ENCODE peak calls at places on chromosome 17, in four cellular contexts. Q is K562, R is IMR-90, J is GM12878. Z is an unnamed sample.

GRCh38 chr17:9360610-9361571 is 214.7 kb downstream of the STX8 start:
- DNase-seq in Q (no peak), R (peak), J (no peak), Z (no peak)

GRCh38 chr17:491086-492014 is 138.7 kb upstream of the RPH3AL start:
- DNase-seq in Q (peak), R (peak), J (no peak), Z (peak)

GRCh38 chr17:9241371-9241712 is 220.0 kb downstream of the NTN1 start:
- DNase-seq in Q (no peak), R (no peak), J (no peak), Z (no peak)

GRCh38 chr17:29645516-29646051 is 22.9 kb upstream of the CORO6 start:
- DNase-seq in Q (no peak), R (peak), J (no peak), Z (peak)

GRCh38 chr17:67289174-67289876 is 44.3 kb upstream of the HELZ start:
- DNase-seq in Q (no peak), R (peak), J (no peak), Z (peak)

GRCh38 chr17:65027305-65027704 is 29.2 kb downstream of the GNA13 start:
- DNase-seq in Q (peak), R (peak), J (peak), Z (peak)

GRCh38 chr17:72511874-72512273 is 391.1 kb downstream of the SOX9 start:
- DNase-seq in Q (no peak), R (no peak), J (no peak), Z (no peak)

GRCh38 chr17:48444531-48445247 is 14.7 kb upstream of the SKAP1 start:
- DNase-seq in Q (no peak), R (no peak), J (no peak), Z (no peak)

GRCh38 chr17:7466644-7467341 is 12.6 kb downstream of the ZBTB4 start:
- DNase-seq in Q (no peak), R (peak), J (no peak), Z (peak)

GRCh38 chr17:13346081-13346533 is 255.6 kb downstream of the HS3ST3A1 start:
- DNase-seq in Q (no peak), R (peak), J (no peak), Z (no peak)

GRCh38 chr17:79332011-79332410 is 257.4 kb downstream of the ENGASE start:
- DNase-seq in Q (no peak), R (no peak), J (no peak), Z (no peak)

GRCh38 chr17:47615766-47616424 is 33.8 kb upstream of the KPNB1 start:
- DNase-seq in Q (peak), R (peak), J (peak), Z (peak)

GRCh38 chr17:43917348-43918025 is 10.2 kb upstream of the MPP2 start:
- DNase-seq in Q (peak), R (peak), J (no peak), Z (peak)
- TF ChIP-seq FOS in Q (no peak), R (no peak), J (no peak), Z (no peak)

GRCh38 chr17:28076138-28076537 is 33.7 kb downstream of the NLK start:
- DNase-seq in Q (no peak), R (no peak), J (no peak), Z (no peak)
- H3K27ac ChIP-seq in Q (peak), R (no peak), J (no peak), Z (no peak)

GRCh38 chr17:75102385-75102821 is 7.4 kb upstream of the ARMC7 start:
- DNase-seq in Q (no peak), R (no peak), J (peak), Z (no peak)
- TF ChIP-seq FOS in Q (no peak), R (no peak), J (no peak), Z (no peak)

GRCh38 chr17:81251943-81252301 is 12.8 kb downstream of the NDUFAF8 start:
- DNase-seq in Q (no peak), R (no peak), J (no peak), Z (no peak)
- H3K27ac ChIP-seq in Q (no peak), R (no peak), J (no peak), Z (no peak)

GRCh38 chr17:68943123-68943811 is 11.9 kb downstream of the ABCA8 start:
- DNase-seq in Q (no peak), R (no peak), J (no peak), Z (no peak)
- TF ChIP-seq FOS in Q (no peak), R (no peak), J (no peak), Z (no peak)

GRCh38 chr17:50272711-50273653 is 1.3 kb upstream of the TMEM92 start:
- DNase-seq in Q (peak), R (peak), J (no peak), Z (peak)
- H3K27ac ChIP-seq in Q (no peak), R (peak), J (no peak), Z (no peak)

Z was measured in endothelial cell of umbilical vein.